ENCODE peak calls at places on chromosomes 5 and 9, in seven cellular contexts. S, Y, U, D, F, H and M are unnamed samples.

GRCh38 chr5:168939131-168939530 is 360.0 kb upstream of the PANK3 start:
- DNase-seq in S (no peak), Y (no peak), U (no peak), D (no peak), F (no peak), H (no peak), M (no peak)

GRCh38 chr9:126849811-126850210 is 10.6 kb upstream of the ZBTB34 start:
- DNase-seq in S (no peak), Y (no peak), U (no peak), D (no peak), F (no peak), H (no peak), M (no peak)

GRCh38 chr5:156339139-156339841 is 12.3 kb downstream of the SGCD start:
- DNase-seq in S (no peak), Y (peak), U (no peak), D (no peak), F (no peak), H (no peak), M (no peak)

GRCh38 chr5:24905123-24905522 is 260.3 kb upstream of the CDH10 start:
- DNase-seq in S (peak), Y (no peak), U (no peak), D (no peak), F (no peak), H (no peak), M (no peak)

GRCh38 chr9:127452481-127453092 is 1.3 kb downstream of the LRSAM1 start:
- DNase-seq in S (no peak), Y (peak), U (no peak), D (peak), F (peak), H (no peak), M (peak)

GRCh38 chr5:53616939-53617549 is 56.6 kb downstream of the NDUFS4 start:
- DNase-seq in S (no peak), Y (peak), U (no peak), D (no peak), F (no peak), H (no peak), M (no peak)

GRCh38 chr5:143241892-143242291 is 161.6 kb downstream of the NR3C1 start:
- DNase-seq in S (no peak), Y (peak), U (no peak), D (no peak), F (no peak), H (no peak), M (no peak)

GRCh38 chr9:127918201-127919107 is 1.6 kb upstream of the ST6GALNAC4 start:
- DNase-seq in S (no peak), Y (no peak), U (no peak), D (peak), F (peak), H (no peak), M (no peak)

GRCh38 chr5:120155873-120156272 is 308.2 kb upstream of the PRR16 start:
- DNase-seq in S (no peak), Y (no peak), U (no peak), D (no peak), F (no peak), H (no peak), M (no peak)

DNA sequence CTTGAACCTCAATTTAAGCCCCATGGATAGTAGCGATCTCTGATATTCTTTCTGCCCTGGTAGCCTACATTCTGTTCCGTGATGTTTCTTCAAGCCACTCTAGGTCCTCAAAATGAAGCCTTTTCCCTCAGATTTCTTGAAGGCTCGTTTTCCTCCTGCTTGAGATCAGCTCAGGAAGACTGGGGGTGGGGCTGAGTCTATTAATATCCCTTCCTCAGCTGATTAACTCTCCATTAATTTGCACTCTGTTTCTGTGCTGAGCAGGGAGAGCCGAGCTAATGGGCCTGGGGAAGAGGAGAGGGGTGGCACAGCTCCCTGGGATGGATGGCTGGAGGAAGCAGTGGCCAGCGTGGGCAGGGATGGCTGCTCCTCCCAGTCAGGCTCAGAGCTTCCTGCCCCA is 93.2 kb downstream of the PPARGC1B start:
- DNase-seq in S (no peak), Y (no peak), U (no peak), D (no peak), F (no peak), H (no peak), M (no peak)
- H3K27ac ChIP-seq in S (no peak), Y (no peak), U (no peak), D (no peak), F (peak), H (no peak), M (peak)

GRCh38 chr5:21685016-21685415 is 1168.1 kb downstream of the CDH12 start:
- DNase-seq in S (no peak), Y (no peak), U (no peak), D (no peak), F (no peak), H (no peak), M (no peak)

GRCh38 chr5:21678526-21678925 is 1174.6 kb downstream of the CDH12 start:
- DNase-seq in S (no peak), Y (no peak), U (no peak), D (no peak), F (no peak), H (no peak), M (no peak)

GRCh38 chr5:21680661-21681060 is 1172.5 kb downstream of the CDH12 start:
- DNase-seq in S (no peak), Y (peak), U (no peak), D (no peak), F (no peak), H (no peak), M (no peak)

GRCh38 chr5:21681906-21682305 is 1171.2 kb downstream of the CDH12 start:
- DNase-seq in S (no peak), Y (no peak), U (no peak), D (no peak), F (no peak), H (no peak), M (no peak)

DNA sequence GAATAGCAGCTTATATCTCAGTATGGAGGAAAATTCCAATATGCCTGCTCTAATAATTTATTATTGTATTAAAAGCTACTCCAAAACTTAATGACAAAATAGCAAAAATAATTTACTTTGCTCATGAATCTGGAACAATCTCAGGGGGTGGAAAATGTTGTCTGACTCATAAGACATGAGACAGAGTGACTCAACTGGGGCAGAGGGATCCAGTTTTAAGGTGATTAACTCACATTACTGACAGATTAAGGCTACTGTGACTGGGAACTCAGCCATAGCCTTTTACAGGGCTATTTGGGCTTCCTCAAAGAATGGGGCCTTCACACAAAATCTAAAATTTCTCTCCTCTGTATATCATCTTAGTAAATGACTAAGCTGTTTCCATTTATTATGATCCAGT is 1172.9 kb downstream of the CDH12 start:
- DNase-seq in S (no peak), Y (peak), U (no peak), D (no peak), F (no peak), H (no peak), M (no peak)
- H3K27ac ChIP-seq in S (no peak), Y (peak), U (no peak), D (no peak), F (no peak), H (no peak), M (no peak)

GRCh38 chr9:37172511-37172910 is 52.1 kb downstream of the ZCCHC7 start:
- DNase-seq in S (no peak), Y (no peak), U (no peak), D (no peak), F (no peak), H (no peak), M (no peak)
- H3K27ac ChIP-seq in S (no peak), Y (no peak), U (no peak), D (no peak), F (no peak), H (no peak), M (no peak)

GRCh38 chr9:94911986-94912635 is 185.6 kb downstream of the AOPEP start:
- DNase-seq in S (no peak), Y (no peak), U (no peak), D (no peak), F (no peak), H (no peak), M (no peak)

GRCh38 chr9:94909250-94909894 is 182.9 kb downstream of the AOPEP start:
- DNase-seq in S (no peak), Y (no peak), U (no peak), D (no peak), F (no peak), H (no peak), M (no peak)

GRCh38 chr9:94911211-94911610 is 184.7 kb downstream of the AOPEP start:
- DNase-seq in S (no peak), Y (no peak), U (no peak), D (no peak), F (no peak), H (no peak), M (no peak)

GRCh38 chr9:94908583-94909249 is 182.2 kb downstream of the AOPEP start:
- DNase-seq in S (no peak), Y (no peak), U (no peak), D (no peak), F (no peak), H (no peak), M (no peak)

DNA sequence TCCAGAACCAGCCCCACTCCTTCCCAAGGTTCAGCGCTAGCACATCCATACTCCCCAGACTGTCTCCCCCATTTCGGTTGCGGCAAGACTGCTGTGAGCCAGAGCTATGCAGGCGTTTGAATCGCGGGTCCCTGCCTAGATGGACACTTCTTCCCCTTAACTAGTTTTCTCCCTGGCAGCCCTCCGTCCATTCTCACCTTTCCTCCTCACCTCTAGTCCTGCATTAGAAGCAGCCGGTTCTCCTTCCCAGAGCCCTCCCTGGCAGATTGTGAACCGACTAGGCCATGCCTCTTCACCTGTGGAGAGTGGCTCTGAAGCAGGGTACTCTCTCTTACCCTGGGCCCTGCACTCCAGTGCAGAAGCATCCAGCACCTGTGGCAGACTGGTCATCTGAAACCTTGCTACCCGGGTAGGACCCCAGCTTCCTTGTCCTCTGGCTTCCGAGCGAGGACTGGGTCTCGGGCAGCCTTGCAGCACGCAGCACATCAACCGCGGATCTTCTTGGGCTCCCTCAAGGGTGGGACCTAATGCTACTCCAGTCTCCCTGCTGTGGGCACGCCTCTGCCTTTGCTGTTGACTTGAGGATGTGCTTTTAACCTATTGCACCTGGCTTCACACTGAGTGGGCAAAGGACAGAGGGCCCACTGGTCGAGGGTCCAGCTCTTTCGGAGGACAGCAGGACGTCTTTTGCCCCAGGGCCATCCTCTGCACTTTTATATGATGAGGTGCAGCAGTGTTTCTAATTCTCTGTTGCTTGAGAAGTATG is 183.6 kb downstream of the AOPEP start:
- DNase-seq in S (no peak), Y (no peak), U (no peak), D (no peak), F (no peak), H (no peak), M (no peak)
- H3K27ac ChIP-seq in S (no peak), Y (no peak), U (no peak), D (no peak), F (no peak), H (no peak), M (no peak)

DNA sequence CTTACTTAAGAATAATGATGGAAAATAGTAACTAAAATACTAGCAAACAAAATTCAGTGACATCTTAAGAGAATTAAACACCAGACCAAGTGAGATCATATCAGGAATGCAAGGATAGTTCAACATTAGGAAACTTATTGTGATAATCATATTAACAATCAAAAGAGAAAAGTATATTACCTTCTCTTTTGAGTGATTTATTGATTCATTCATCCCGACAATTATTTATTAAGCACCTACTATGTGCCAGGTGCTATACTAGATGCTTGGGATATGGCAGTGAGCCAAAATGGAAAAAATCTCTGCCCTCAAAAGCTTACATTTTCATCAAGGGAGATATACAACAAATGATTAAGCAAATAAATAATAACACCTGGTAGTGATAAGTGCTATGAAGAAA is 23.7 kb upstream of the PURA start:
- DNase-seq in S (no peak), Y (no peak), U (no peak), D (no peak), F (no peak), H (no peak), M (no peak)
- H3K27ac ChIP-seq in S (no peak), Y (no peak), U (no peak), D (no peak), F (no peak), H (no peak), M (no peak)

GRCh38 chr5:176364765-176365662 is at the start of gene ARL10:
- DNase-seq in S (no peak), Y (peak), U (peak), D (no peak), F (peak), H (peak), M (peak)

GRCh38 chr5:176365663-176366574 is 632 bp downstream of the ARL10 start:
- DNase-seq in S (no peak), Y (peak), U (peak), D (peak), F (peak), H (no peak), M (peak)

GRCh38 chr5:176368726-176369125 is 3.4 kb downstream of the ARL10 start:
- DNase-seq in S (no peak), Y (no peak), U (peak), D (no peak), F (no peak), H (no peak), M (no peak)

GRCh38 chr5:176369934-176370711 is 4.8 kb downstream of the ARL10 start:
- DNase-seq in S (no peak), Y (no peak), U (peak), D (no peak), F (no peak), H (no peak), M (no peak)

GRCh38 chr5:176366575-176366894 is 1.2 kb downstream of the ARL10 start:
- DNase-seq in S (no peak), Y (no peak), U (no peak), D (no peak), F (no peak), H (no peak), M (no peak)
- H3K27ac ChIP-seq in S (no peak), Y (no peak), U (no peak), D (no peak), F (no peak), H (no peak), M (no peak)

GRCh38 chr9:88087906-88088305 is 50.4 kb downstream of the SPATA31C2 start:
- DNase-seq in S (no peak), Y (no peak), U (no peak), D (no peak), F (no peak), H (no peak), M (no peak)

GRCh38 chr9:88085481-88085880 is 52.8 kb downstream of the SPATA31C2 start:
- DNase-seq in S (no peak), Y (no peak), U (no peak), D (no peak), F (no peak), H (no peak), M (no peak)

GRCh38 chr9:88084816-88085215 is 53.5 kb downstream of the SPATA31C2 start:
- DNase-seq in S (no peak), Y (no peak), U (no peak), D (no peak), F (no peak), H (no peak), M (no peak)

GRCh38 chr9:88092699-88093359 is 45.4 kb downstream of the SPATA31C2 start:
- DNase-seq in S (peak), Y (peak), U (no peak), D (no peak), F (no peak), H (no peak), M (peak)

DNA sequence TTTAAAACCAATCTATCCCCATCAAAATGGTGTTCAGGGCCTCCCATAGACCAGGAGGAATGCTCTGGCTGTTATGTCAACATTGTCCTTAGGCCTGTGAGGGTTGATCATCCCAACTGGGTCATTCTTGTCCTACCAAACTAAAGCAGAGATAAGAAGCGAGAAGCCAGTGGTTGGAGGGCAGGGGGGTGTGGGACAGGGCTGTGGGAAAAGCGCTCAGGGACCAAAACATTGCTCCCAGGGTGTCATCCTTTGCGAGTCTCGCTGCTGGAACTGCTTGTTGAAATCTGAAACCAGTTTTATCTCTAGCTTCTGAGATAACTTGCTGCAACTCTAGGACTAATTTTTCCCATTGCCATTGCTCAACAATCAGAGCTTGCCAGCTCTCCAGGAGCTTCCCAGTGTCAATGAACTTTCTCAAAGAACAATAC is 48.1 kb downstream of the SPATA31C2 start:
- DNase-seq in S (no peak), Y (peak), U (no peak), D (no peak), F (peak), H (no peak), M (no peak)
- H3K27ac ChIP-seq in S (no peak), Y (no peak), U (no peak), D (no peak), F (no peak), H (no peak), M (no peak)

DNA sequence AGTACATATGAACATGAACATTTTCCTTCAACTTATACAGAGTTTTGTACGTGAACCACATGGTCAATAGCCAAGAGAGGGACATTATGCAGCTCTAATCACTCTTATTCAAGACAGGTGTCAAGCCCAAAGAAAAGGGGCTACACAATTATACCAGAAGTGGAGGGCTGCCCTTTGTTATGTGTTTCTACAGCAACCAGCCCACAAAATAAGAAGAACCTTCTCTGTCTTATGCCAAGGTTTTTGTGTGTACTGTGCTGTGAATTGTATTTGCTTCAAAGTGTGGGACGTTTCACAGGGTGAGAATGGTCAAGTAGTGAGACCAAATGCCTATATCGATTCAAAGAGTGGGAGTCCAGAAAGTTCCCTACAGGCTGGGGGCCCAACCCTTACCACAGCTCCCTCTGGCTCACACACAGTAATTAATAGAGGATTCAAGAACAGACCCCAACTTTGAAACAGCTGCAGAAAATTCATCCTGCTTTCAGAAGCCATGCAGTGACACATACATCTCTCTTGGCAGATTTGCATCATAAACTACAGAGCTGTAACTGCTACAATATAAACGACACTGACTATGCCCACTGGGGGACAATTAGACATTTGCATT is 12.9 kb downstream of the ENC1 start:
- DNase-seq in S (no peak), Y (no peak), U (no peak), D (no peak), F (no peak), H (no peak), M (no peak)
- H3K27ac ChIP-seq in S (no peak), Y (no peak), U (no peak), D (no peak), F (no peak), H (no peak), M (no peak)

GRCh38 chr5:66933066-66933465 is 263.5 kb downstream of the CD180 start:
- DNase-seq in S (no peak), Y (peak), U (no peak), D (no peak), F (no peak), H (no peak), M (no peak)
- H3K27ac ChIP-seq in S (no peak), Y (no peak), U (no peak), D (no peak), F (no peak), H (no peak), M (no peak)